ENCODE peak calls at places on chromosomes 11 and 22, in five cellular contexts. I is HCT116, R is hepatocyte, U is SK-N-SH, O is neural progenitor cell. X is an unnamed sample.

GRCh38 chr22:36546932-36547331 is 18.0 kb upstream of the EIF3D start:
- DNase-seq in I (peak), R (peak), U (no peak), O (no peak), X (no peak)

GRCh38 chr11:69947059-69947771 is 128.0 kb upstream of the FGF3 start:
- DNase-seq in I (peak), R (no peak), U (no peak), O (no peak), X (no peak)

GRCh38 chr22:20156611-20157415 is 6.0 kb upstream of the CCDC188 start:
- DNase-seq in R (peak), U (peak), O (peak), I (peak), X (peak)

GRCh38 chr11:76614471-76615183 is 55.9 kb downstream of the LRRC32 start:
- DNase-seq in I (no peak), R (no peak), U (peak), O (no peak), X (no peak)

GRCh38 chr11:71563401-71563800 is 2.0 kb upstream of the KRTAP5-10 start:
- DNase-seq in O (peak), U (peak), I (peak), R (peak), X (peak)

GRCh38 chr11:48170840-48171233 is 45.8 kb upstream of the OR4B1 start:
- DNase-seq in R (peak), O (no peak), U (no peak), I (no peak), X (peak)

GRCh38 chr22:49021926-49022815 is 805.5 kb downstream of the BRD1 start:
- DNase-seq in U (no peak), I (no peak), R (no peak), O (no peak), X (no peak)

GRCh38 chr11:89220684-89221339 is 43.1 kb downstream of the TYR start:
- DNase-seq in O (no peak), I (no peak), U (no peak), R (no peak), X (no peak)

GRCh38 chr11:64306876-64307622 is 1.7 kb downstream of the ESRRA start:
- DNase-seq in I (no peak), U (no peak), O (peak), R (peak), X (peak)

GRCh38 chr22:39174498-39175120 is 22.1 kb upstream of the CBX7 start:
- DNase-seq in I (peak), O (peak), R (peak), U (peak), X (peak)

GRCh38 chr11:7596975-7597391 is 76.3 kb downstream of the CYB5R2 start:
- DNase-seq in R (no peak), I (no peak), O (no peak), U (no peak), X (no peak)

GRCh38 chr11:7595951-7596350 is 77.3 kb downstream of the CYB5R2 start:
- DNase-seq in I (no peak), O (no peak), R (no peak), U (no peak), X (no peak)

GRCh38 chr11:7595016-7595869 is 78.1 kb downstream of the CYB5R2 start:
- DNase-seq in U (no peak), O (peak), I (no peak), R (no peak), X (no peak)

GRCh38 chr11:7599209-7599608 is 74.1 kb downstream of the CYB5R2 start:
- DNase-seq in I (no peak), R (no peak), O (no peak), U (no peak), X (no peak)

DNA sequence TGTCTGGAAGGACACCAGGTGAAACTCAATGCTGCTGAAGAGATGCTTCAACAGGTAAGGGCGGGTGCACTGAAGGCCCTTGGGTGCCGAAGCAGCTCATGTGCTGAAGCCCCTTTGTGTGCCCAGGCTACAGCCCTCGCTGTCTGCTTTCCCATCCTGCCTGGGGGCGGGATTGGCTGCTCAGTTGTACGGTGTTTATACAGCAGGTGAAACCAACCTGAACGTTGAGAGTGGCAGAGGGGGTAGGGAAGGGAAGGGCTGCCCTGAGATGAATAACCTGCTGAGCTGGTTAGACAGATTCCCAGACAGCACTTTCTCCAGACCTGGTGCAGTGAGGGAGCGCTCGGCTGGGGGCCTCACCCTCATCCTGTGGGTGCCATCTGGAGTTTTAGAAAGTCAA is 75.7 kb downstream of the CYB5R2 start:
- DNase-seq in O (no peak), I (no peak), U (no peak), R (peak), X (no peak)
- TF ChIP-seq CTCF in O (no peak), I (no peak), U (no peak), R (no peak), X (no peak)

GRCh38 chr11:119532551-119532950 is 109.6 kb upstream of the THY1 start:
- DNase-seq in R (no peak), U (no peak), I (no peak), O (no peak), X (no peak)
- TF ChIP-seq EZH2phosphoT487 in R (no peak), U (no peak), I (no peak), O (no peak), X (no peak)

DNA sequence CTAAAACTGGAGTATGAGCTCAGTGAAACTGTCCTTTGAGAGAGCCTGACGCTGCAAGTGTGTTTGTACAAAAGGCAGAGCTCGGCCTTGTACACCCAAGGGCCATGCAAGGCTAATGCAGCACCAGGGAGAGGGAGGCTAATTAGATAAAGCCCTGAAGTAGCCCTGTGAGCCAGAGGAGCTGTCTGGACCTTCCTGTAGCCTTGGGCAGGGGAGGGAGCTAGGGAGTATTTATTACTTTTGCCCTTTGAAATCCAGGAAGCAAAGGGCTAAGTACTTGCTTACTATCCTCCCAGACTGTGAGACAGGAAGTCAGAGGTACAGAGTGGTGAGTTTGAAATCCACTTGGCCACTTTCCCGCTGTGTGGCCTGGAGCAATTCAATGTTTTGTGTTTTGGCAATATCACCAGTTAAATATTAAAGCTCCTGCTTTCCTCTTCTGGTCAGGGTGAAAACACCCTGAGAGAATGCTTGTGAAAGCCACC is 10.2 kb upstream of the LDHA start:
- DNase-seq in R (peak), U (peak), O (peak), I (no peak), X (peak)
- TF ChIP-seq CTCF in R (no peak), U (no peak), O (no peak), I (no peak), X (no peak)

DNA sequence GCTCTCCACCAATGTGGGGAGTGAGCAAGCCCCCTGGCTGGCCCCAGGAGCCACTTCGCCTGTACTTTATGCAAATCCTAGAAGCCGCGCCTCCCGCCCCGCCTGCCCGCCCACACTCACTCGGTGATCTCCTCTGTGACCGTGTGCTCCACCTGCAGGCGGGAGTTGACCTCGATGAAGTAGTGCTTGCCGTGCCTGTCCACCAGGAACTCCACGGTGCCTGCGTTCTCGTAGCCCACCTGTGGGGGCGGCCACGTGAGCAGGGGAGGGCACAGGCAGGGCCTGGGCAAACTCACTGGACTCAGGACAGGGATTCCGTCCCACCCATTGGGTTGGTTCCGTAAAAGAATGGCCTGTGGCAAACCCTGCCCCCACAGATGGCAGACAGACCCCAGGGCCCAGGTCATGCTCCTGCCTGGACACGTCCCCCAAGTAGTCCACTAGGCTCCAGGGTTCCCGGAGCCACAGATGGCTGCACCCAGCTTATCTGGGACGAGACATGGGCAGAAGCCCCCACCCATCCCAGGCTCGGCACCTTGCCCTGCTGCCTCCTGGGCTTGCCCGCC is 11.9 kb downstream of the LRFN4 start:
- DNase-seq in U (peak), R (peak), O (peak), I (peak), X (peak)
- TF ChIP-seq EZH2phosphoT487 in U (no peak), R (no peak), O (no peak), I (no peak), X (no peak)

GRCh38 chr11:13183826-13184196 is 93.8 kb upstream of the BMAL1 start:
- DNase-seq in R (no peak), I (no peak), O (no peak), U (no peak), X (no peak)

GRCh38 chr11:13188179-13188578 is 89.4 kb upstream of the BMAL1 start:
- DNase-seq in I (no peak), O (no peak), R (no peak), U (no peak), X (no peak)

GRCh38 chr11:13184295-13184794 is 93.2 kb upstream of the BMAL1 start:
- DNase-seq in O (no peak), I (no peak), U (no peak), R (no peak), X (no peak)

DNA sequence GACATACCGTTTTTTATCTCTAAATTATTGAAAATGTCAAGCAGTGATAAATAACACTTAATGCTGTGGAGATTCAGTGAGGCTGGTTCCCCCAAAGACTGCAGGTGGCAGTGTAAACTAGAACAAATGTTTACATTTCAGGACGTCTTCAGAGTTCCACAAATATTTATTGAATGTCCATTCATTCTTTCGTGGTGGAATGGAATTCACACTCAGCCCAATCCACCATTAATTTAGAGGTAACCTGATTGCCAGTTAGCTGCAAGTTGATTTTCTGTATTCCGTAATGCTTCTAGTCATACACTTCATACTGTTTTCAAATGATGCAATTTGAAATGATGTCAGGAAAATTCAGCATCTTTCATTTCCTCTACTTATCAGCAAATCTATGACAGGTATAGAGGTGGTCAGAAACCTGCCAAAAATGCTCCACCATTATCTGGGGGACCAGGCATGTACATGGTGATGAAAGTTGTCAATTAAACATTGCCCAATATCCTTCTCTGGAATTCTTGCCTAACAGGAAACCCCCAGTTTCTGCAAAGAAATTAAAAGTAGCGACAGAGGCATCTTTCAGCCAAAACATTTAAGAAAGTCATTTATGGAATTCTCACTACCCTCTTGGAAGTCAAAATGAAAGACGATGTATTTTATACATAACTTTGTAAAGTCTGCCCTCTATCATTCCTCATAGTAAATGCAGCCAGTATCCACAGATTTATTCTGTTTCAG is 94.3 kb upstream of the BMAL1 start:
- DNase-seq in R (peak), U (peak), I (no peak), O (peak), X (no peak)
- TF ChIP-seq CTCF in R (peak), U (peak), I (peak), O (peak), X (peak)

X was measured in OCI-LY7.